ENCODE peak calls at places on chromosomes 16 and 17, in eight cellular contexts. T, P, Z, G, K, O, Q and E are unnamed samples.

GRCh38 chr17:55063857-55064485 is 95.4 kb downstream of the STXBP4 start:
- DNase-seq in O (no peak), P (no peak), Q (no peak), T (no peak), K (no peak), Z (no peak), G (no peak), E (no peak)

GRCh38 chr17:34205401-34205800 is 49.7 kb upstream of the CCL2 start:
- DNase-seq in G (no peak), P (no peak), Q (no peak), Z (no peak), K (no peak), O (no peak), T (no peak), E (no peak)

GRCh38 chr17:82399030-82399429 is 19.1 kb upstream of the HEXD start:
- DNase-seq in K (no peak), T (no peak), Q (no peak), O (no peak), G (no peak), P (peak), Z (no peak), E (no peak)

GRCh38 chr17:81315170-81315884 is 20.2 kb upstream of the SLC38A10 start:
- DNase-seq in Q (no peak), T (no peak), O (no peak), K (no peak), Z (no peak), P (no peak), G (no peak), E (no peak)

GRCh38 chr17:19647697-19648474 is 665 bp upstream of the ALDH3A2 start:
- DNase-seq in Z (no peak), P (peak), K (peak), G (peak), Q (peak), O (peak), T (peak), E (peak)

GRCh38 chr16:31713945-31714898 is 159.4 kb upstream of the ZNF267 start:
- DNase-seq in K (no peak), Z (no peak), T (no peak), G (no peak), P (peak), O (no peak), Q (no peak), E (no peak)

GRCh38 chr17:41965694-41966375 is 760 bp upstream of the CNP start:
- DNase-seq in O (no peak), K (peak), P (peak), G (no peak), Z (peak), T (peak), Q (peak), E (peak)

GRCh38 chr16:50699345-50700159 is 6.1 kb downstream of the NOD2 start:
- DNase-seq in O (no peak), G (no peak), K (no peak), T (peak), P (no peak), Z (no peak), Q (no peak), E (peak)

GRCh38 chr17:32569171-32570080 is 82.6 kb downstream of the CDK5R1 start:
- DNase-seq in Q (no peak), K (no peak), T (no peak), Z (no peak), P (no peak), G (no peak), O (no peak), E (no peak)

GRCh38 chr17:82752371-82753200 is 721 bp downstream of the TBCD start:
- DNase-seq in K (peak), T (no peak), G (no peak), Q (no peak), P (no peak), Z (no peak), O (no peak), E (no peak)

GRCh38 chr17:17696075-17696474 is 14.8 kb downstream of the RAI1 start:
- DNase-seq in G (no peak), T (no peak), P (no peak), K (no peak), Z (no peak), Q (no peak), O (no peak), E (no peak)

GRCh38 chr17:57577751-57578607 is 167.1 kb downstream of the CCDC182 start:
- DNase-seq in K (peak), G (no peak), O (peak), T (no peak), Z (no peak), P (peak), Q (peak), E (no peak)

GRCh38 chr16:24152826-24153225 is 103.3 kb upstream of the CACNG3 start:
- DNase-seq in O (no peak), T (no peak), G (no peak), P (no peak), Q (no peak), K (no peak), Z (no peak), E (no peak)

GRCh38 chr16:62041401-62041800 is 5.2 kb upstream of the CDH8 start:
- DNase-seq in O (peak), Z (no peak), P (no peak), T (no peak), Q (no peak), G (no peak), K (peak), E (no peak)

GRCh38 chr16:86895609-86896008 is 317.3 kb downstream of the FOXL1 start:
- DNase-seq in Z (no peak), T (no peak), K (no peak), P (no peak), O (no peak), Q (no peak), G (no peak), E (no peak)

GRCh38 chr16:9302102-9302501 is 210.7 kb downstream of the HAPSTR1 start:
- DNase-seq in G (no peak), P (no peak), Z (no peak), K (peak), O (no peak), T (no peak), Q (peak), E (no peak)

GRCh38 chr17:56867948-56868376 is 34.0 kb downstream of the DGKE start:
- DNase-seq in Q (peak), Z (no peak), O (no peak), G (no peak), K (no peak), P (no peak), T (no peak), E (no peak)

GRCh38 chr16:30786115-30786935 is 680 bp downstream of the ZNF629 start:
- DNase-seq in G (no peak), T (no peak), O (no peak), Q (no peak), Z (peak), P (peak), K (peak), E (no peak)

GRCh38 chr17:18203308-18203707 is 19.7 kb downstream of the ALKBH5 start:
- DNase-seq in T (no peak), Z (no peak), G (no peak), Q (no peak), P (no peak), O (no peak), K (no peak), E (no peak)

GRCh38 chr16:56860226-56861020 is 4.6 kb upstream of the SLC12A3 start:
- DNase-seq in Z (peak), K (no peak), O (no peak), T (no peak), G (no peak), P (no peak), Q (no peak), E (peak)

GRCh38 chr17:72977768-72978417 is 114.6 kb downstream of the SLC39A11 start:
- DNase-seq in Z (no peak), K (no peak), Q (no peak), P (no peak), G (no peak), O (no peak), T (no peak), E (no peak)

GRCh38 chr17:27332485-27333409 is 38.8 kb downstream of the WSB1 start:
- DNase-seq in O (peak), Z (peak), K (peak), Q (peak), T (peak), G (peak), P (peak), E (peak)

GRCh38 chr17:10631048-10631700 is 25.9 kb downstream of the MYH3 start:
- DNase-seq in O (peak), Z (peak), K (no peak), G (peak), Q (no peak), T (no peak), P (peak), E (no peak)

GRCh38 chr17:76550712-76551615 is 11.1 kb downstream of the PRCD start:
- DNase-seq in T (no peak), O (peak), K (no peak), G (no peak), Q (peak), P (no peak), Z (no peak), E (no peak)

GRCh38 chr16:82093901-82094300 is 58.8 kb downstream of the HSD17B2 start:
- DNase-seq in Q (no peak), T (no peak), O (no peak), K (no peak), P (no peak), G (no peak), Z (no peak), E (no peak)

GRCh38 chr17:37701424-37702020 is 43.3 kb downstream of the HNF1B start:
- DNase-seq in K (peak), T (peak), Z (peak), G (no peak), Q (no peak), P (peak), O (no peak), E (no peak)

GRCh38 chr17:31371511-31372097 is 19.9 kb upstream of the RAB11FIP4 start:
- DNase-seq in T (no peak), K (no peak), Z (no peak), O (no peak), P (no peak), G (no peak), Q (no peak), E (no peak)